ENCODE peak calls at places on chromosomes 16 and 17, in eight cellular contexts. O is breast epithelium, W is fibroblast of villous mesenchyme, U is MCF 10A, N is coronary artery, D is endodermal cell, Y is BE2C, A is lower leg skin. X is an unnamed sample.

GRCh38 chr17:7881655-7882054 is 6.9 kb upstream of the CHD3 start:
- DNase-seq in O (no peak), D (peak), W (no peak), Y (peak), U (no peak), A (no peak), N (peak), X (no peak)

GRCh38 chr17:82545071-82545462 is 25.5 kb downstream of the FOXK2 start:
- DNase-seq in D (no peak), N (no peak), W (peak), O (no peak), Y (no peak), A (no peak), U (no peak), X (no peak)

GRCh38 chr16:64983983-64984382 is 137.9 kb downstream of the CDH11 start:
- DNase-seq in D (peak), U (peak), O (no peak), W (peak), N (no peak), Y (peak), A (no peak), X (peak)

GRCh38 chr16:23771642-23772041 is 16.8 kb downstream of the CHP2 start:
- DNase-seq in O (no peak), D (peak), Y (no peak), N (no peak), W (no peak), A (no peak), U (peak), X (no peak)

GRCh38 chr16:27317738-27318398 is 4.1 kb downstream of the IL4R start:
- DNase-seq in N (no peak), Y (no peak), A (no peak), U (no peak), W (no peak), O (peak), D (no peak), X (no peak)

GRCh38 chr17:35212668-35213067 is 18.5 kb upstream of the SLC35G3 start:
- DNase-seq in N (no peak), Y (no peak), O (no peak), D (no peak), A (no peak), U (no peak), W (no peak), X (no peak)

GRCh38 chr17:78342438-78343098 is 17.3 kb downstream of the SOCS3 start:
- DNase-seq in W (peak), O (no peak), U (peak), N (peak), A (no peak), D (peak), Y (no peak), X (no peak)

GRCh38 chr17:74846621-74847020 is 13.1 kb downstream of the GRIN2C start:
- DNase-seq in A (no peak), Y (no peak), U (no peak), D (no peak), O (no peak), W (no peak), N (no peak), X (no peak)

GRCh38 chr17:19386974-19387920 is at the start of gene MFAP4:
- DNase-seq in U (no peak), N (peak), D (peak), O (peak), Y (peak), A (no peak), W (peak), X (peak)

DNA sequence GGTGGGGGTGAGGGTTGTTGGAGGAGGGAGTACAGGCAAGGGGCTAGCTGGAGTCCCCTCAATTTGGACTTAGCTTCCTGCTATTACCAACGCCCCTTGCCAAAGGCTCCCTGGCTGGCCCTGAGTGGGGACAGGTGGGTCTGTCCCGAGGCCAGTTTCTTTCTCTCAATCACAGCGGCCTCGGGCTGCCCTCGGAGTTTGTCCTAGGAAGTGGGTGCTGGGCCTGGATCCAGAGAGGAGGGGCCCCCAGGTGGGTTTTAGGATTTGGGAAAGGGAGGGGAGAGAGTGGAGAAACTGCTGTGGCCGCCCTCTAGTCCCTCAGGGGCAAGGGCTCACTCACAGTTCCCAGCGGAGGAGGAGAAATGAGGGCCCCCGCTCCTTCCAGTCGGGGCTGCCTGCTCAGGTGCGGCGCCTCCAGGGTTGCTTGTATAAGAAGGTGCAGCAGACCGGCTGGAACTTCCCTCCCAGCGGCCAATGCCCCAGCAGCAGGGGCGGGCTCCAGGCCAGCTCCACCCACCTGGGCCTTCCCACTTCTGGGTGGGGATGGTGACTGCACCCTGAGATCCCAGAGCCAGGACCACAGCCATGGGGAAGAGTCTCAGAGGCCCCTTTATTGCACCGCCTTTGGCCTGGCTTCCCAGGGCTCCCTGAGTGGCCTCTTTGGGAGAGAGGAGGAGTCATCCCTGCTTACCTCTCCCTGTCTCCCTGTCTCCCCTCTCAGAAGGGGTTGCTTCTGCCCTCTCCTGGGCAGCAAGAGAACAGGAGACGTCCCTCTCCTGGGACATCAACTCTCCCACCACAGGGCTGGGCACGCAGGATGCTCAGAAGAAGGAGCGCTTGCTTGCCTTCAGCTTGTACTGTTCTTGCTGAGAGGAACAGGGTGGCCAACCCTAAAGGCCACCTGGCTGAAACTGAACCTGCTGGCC is 112.0 kb upstream of the SMURF2 start:
- DNase-seq in D (peak), N (no peak), O (peak), A (no peak), U (peak), Y (peak), W (peak), X (peak)
- TF ChIP-seq CTCF in D (peak), N (no peak), O (no peak), A (no peak), U (peak), Y (peak), W (peak), X (no peak)

GRCh38 chr17:16304832-16305231 is 48.4 kb downstream of the CENPV start:
- DNase-seq in A (no peak), D (peak), U (peak), O (no peak), N (no peak), W (peak), Y (peak), X (no peak)
- TF ChIP-seq CTCF in A (no peak), D (peak), U (no peak), O (no peak), N (no peak), W (peak), Y (peak), X (no peak)

GRCh38 chr17:45433136-45433535 is 466 bp upstream of the ARHGAP27 start:
- DNase-seq in D (peak), N (no peak), A (no peak), W (no peak), O (no peak), Y (no peak), U (no peak), X (no peak)

GRCh38 chr17:45430006-45430737 is 2.5 kb downstream of the ARHGAP27 start:
- DNase-seq in N (no peak), Y (no peak), O (no peak), D (no peak), A (no peak), U (no peak), W (no peak), X (no peak)

GRCh38 chr17:45430738-45431530 is 1.7 kb downstream of the ARHGAP27 start:
- DNase-seq in U (no peak), Y (no peak), N (no peak), D (peak), O (peak), W (no peak), A (peak), X (peak)

GRCh38 chr17:45431531-45432404 is 902 bp downstream of the ARHGAP27 start:
- DNase-seq in D (peak), Y (peak), A (peak), N (peak), U (peak), O (peak), W (peak), X (peak)

DNA sequence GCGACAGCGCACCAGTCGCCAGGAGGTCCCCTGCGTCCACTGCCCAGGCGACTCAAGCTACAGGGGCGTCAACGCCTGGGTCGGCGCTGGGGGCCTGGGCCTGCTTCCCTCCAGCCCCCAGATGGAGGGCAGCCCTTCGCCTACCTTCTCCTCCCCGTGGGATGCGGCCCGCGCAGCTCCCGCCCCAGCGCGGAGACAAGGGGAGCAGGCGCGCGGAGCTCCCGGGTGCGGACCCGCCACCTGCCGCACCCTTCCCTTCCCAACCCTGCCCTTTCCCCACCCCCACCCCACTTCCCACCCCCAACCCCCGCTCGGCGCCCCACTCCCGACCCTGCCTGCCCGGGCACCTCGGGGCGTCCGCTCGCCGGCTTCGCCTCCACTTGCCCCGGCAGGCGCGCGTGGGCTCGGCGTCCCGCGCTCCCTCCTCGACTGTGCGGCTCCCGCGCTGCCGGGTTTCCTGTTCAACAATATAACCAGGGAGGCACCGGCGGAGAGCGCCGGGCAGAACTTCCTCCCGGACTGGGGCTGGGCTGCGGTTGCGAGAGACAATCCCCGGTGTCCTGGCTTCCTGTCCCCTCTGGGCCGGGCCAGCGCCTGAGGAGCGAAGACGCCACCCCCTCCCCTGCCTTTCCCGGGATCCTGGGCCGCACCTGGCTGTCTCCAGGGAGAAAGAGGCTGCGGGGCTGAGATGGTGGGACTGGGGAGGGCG is at the start of gene ARHGAP27:
- DNase-seq in O (no peak), D (peak), A (peak), W (peak), U (no peak), N (no peak), Y (no peak), X (no peak)
- TF ChIP-seq CTCF in O (no peak), D (no peak), A (no peak), W (no peak), U (no peak), N (no peak), Y (no peak), X (no peak)

DNA sequence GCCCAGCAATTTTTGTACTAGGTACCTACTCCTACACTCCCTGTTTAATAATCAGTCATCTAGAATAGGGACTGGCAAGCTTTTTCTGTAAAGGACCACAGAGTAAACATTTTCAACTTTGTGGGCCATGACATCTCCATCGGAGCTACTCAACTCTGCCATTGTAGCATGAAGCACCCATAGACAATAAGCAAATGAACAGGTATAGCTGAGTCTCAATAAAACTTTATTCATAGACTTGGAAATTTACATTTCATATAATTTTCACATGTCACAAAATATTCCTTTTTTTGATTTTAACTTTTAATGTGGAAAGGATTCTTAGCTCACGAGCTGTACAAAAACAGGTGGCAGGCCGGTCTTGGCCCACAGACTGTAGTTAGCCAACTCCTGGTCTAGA is 345.8 kb downstream of the SOX9 start:
- DNase-seq in U (no peak), A (no peak), D (no peak), N (no peak), W (no peak), O (no peak), Y (no peak), X (no peak)
- TF ChIP-seq CTCF in U (no peak), A (no peak), D (no peak), N (no peak), W (no peak), O (no peak), Y (no peak), X (no peak)

DNA sequence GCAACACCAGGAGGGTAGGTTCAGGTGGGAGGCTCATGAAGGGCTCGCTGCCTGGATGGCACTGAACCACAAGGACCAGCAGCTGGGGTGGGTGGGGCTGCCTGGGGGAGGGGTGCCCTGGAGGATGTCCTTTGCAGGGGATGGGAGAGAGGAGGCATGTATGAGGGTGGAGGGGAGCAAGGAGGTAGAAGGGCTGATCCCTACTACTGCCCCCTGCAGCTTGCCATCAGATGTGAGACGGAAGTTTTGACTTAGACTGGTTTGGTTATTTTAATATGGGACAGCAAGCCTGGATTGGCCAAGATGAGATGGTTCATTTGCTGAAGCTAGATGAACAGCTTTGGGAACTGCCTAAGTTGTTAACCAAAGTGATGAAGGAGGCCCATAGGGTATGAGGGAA is 115.9 kb downstream of the SEC14L1 start:
- DNase-seq in N (no peak), W (no peak), D (peak), Y (no peak), U (no peak), A (no peak), O (no peak), X (no peak)
- TF ChIP-seq CTCF in N (no peak), W (no peak), D (peak), Y (no peak), U (no peak), A (no peak), O (no peak), X (no peak)

GRCh38 chr16:67149276-67150057 is 1.3 kb downstream of the B3GNT9 start:
- DNase-seq in D (no peak), O (no peak), A (no peak), W (no peak), Y (peak), U (no peak), N (peak), X (no peak)

GRCh38 chr16:67150833-67151396 is at the start of gene B3GNT9:
- DNase-seq in D (peak), N (peak), A (no peak), O (peak), W (peak), Y (peak), U (no peak), X (no peak)

GRCh38 chr16:67151431-67152097 is 766 bp upstream of the B3GNT9 start:
- DNase-seq in N (no peak), U (no peak), D (no peak), O (no peak), A (no peak), Y (no peak), W (no peak), X (no peak)

GRCh38 chr16:67148656-67149275 is 2.0 kb downstream of the B3GNT9 start:
- DNase-seq in A (no peak), D (no peak), O (no peak), Y (no peak), W (no peak), U (no peak), N (peak), X (no peak)

GRCh38 chr16:67150058-67150832 is 553 bp downstream of the B3GNT9 start:
- DNase-seq in W (peak), Y (peak), O (no peak), N (peak), U (no peak), A (no peak), D (peak), X (no peak)
- TF ChIP-seq CTCF in W (peak), Y (peak), O (no peak), N (no peak), U (no peak), A (no peak), D (peak), X (no peak)

GRCh38 chr16:4529085-4530060 is 9.2 kb downstream of the CDIP1 start:
- DNase-seq in U (no peak), A (no peak), Y (no peak), D (peak), W (peak), N (no peak), O (no peak), X (no peak)
- TF ChIP-seq CTCF in U (peak), A (no peak), Y (no peak), D (peak), W (no peak), N (no peak), O (no peak), X (no peak)

DNA sequence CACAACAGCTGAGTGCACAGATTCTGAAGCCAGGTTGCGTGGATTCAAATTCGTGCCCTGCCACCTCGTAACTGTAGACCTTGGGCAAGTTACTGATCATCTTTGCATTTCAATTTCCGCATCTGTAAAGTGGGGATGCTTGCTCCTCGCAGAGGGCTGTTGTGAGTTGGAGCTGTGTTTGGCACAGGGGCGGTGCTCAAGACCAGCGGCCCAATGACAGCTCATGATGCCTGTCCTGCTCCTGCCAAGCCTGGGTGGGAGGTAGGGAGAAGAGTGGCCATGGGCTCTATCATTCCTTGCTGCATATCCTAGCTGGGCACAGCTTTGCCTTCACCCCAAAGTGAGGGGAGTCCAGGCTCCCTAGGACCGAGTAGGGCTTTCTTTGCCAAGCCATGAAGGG is 12.6 kb downstream of the NXPH3 start:
- DNase-seq in Y (no peak), N (no peak), D (no peak), O (no peak), A (no peak), U (no peak), W (no peak), X (no peak)
- TF ChIP-seq CTCF in Y (no peak), N (no peak), D (no peak), O (no peak), A (no peak), U (no peak), W (no peak), X (no peak)

GRCh38 chr17:63939884-63940283 is 7.8 kb upstream of the CD79B start:
- DNase-seq in O (no peak), A (no peak), D (no peak), N (no peak), U (no peak), Y (no peak), W (no peak), X (no peak)

GRCh38 chr17:63934391-63935112 is 2.4 kb upstream of the CD79B start:
- DNase-seq in A (no peak), O (no peak), U (no peak), D (no peak), W (no peak), Y (no peak), N (no peak), X (no peak)

GRCh38 chr17:63939401-63939800 is 7.3 kb upstream of the CD79B start:
- DNase-seq in W (no peak), Y (no peak), N (no peak), U (no peak), O (no peak), D (no peak), A (no peak), X (no peak)

GRCh38 chr17:63937920-63938319 is 5.8 kb upstream of the CD79B start:
- DNase-seq in O (no peak), D (no peak), U (no peak), A (no peak), N (no peak), Y (no peak), W (no peak), X (no peak)

DNA sequence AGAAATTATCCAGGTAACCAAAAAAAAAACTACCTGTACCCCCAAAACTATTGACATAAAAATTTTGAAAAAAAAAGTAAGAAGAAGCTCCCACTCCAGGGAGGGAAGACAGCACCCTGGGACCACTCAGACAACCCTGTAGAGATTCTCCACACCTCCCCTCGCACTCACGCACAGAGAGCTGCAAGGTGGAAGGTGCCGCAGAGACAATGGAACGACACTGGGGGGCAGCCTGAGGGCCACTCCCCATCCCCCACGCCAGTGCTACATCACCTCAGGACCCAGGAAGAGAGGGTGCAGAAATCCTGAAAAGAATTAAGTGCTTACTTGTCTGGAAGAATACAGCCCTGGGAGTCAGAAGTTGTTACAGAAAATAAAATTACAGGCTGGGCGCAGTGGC is 5.2 kb upstream of the CD79B start:
- DNase-seq in N (no peak), O (no peak), Y (no peak), W (no peak), D (no peak), A (no peak), U (no peak), X (no peak)
- TF ChIP-seq CTCF in N (no peak), O (no peak), Y (no peak), W (no peak), D (no peak), A (no peak), U (no peak), X (no peak)

DNA sequence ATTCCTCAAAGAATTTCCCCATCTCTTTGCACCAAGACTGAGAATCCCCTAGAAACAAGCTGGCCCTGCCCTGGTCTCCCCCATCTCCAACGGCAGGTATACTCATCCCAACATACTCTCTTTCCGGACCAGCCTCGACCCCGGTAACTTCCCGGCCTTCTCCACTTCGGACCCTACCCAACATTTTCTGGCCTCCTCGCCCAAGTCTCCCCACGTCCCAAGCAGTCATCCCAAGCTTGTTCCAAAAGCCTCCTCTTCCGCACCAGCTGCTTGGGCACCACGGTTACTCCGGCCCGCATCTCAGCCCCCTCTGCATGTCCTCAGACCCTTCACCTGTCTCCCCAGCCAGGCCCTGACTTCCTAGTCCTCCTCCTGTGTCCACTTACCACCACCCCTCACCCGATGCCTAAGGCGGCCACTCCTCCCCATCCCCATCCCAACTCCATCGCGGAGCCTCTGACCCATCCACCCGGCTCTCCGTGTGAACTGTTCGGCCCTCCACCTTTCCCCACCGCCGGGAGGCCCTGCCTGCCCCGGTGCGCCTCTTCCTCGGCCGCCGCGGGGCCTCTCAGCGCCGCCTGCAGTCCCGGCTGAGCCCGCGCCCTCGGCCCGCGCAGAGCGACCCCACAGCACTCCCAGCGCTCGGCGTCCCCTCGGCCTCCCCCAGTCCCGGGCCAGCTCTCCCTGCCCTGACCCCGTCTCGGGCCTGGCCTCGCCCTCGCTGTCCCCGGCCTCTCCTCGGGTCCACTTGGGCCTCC is 993 bp downstream of the PITPNA start:
- DNase-seq in U (no peak), A (no peak), W (peak), Y (no peak), D (peak), O (no peak), N (no peak), X (peak)
- TF ChIP-seq CTCF in U (peak), A (no peak), W (peak), Y (no peak), D (peak), O (peak), N (no peak), X (no peak)

X was measured in mesothelial cell of epicardium.